ENCODE peak calls at places on chromosomes 6 and 20, in seven cellular contexts. Y is IMR-90, X is mesendoderm, F is neuronal stem cell, E is mesenchymal stem cell, M is H1, S is trophoblast cell. W is an unnamed sample.

GRCh38 chr20:61531553-61532345 is 279.7 kb downstream of the CDH4 start:
- DNase-seq in Y (peak), X (no peak), F (no peak), E (peak), M (no peak), S (no peak), W (no peak)

GRCh38 chr20:63316502-63316921 is 23.5 kb downstream of the COL20A1 start:
- DNase-seq in Y (no peak), X (no peak), F (no peak), E (no peak), M (no peak), S (no peak), W (no peak)

GRCh38 chr20:45254867-45255266 is 503 bp upstream of the SLPI start:
- DNase-seq in Y (peak), X (no peak), F (no peak), E (peak), M (no peak), S (peak), W (no peak)

GRCh38 chr6:6781172-6781876 is 192.8 kb downstream of the LY86 start:
- DNase-seq in Y (peak), X (peak), F (no peak), E (peak), M (no peak), S (peak), W (no peak)

GRCh38 chr6:1473166-1473565 is 83.8 kb downstream of the FOXF2 start:
- DNase-seq in Y (no peak), X (peak), F (no peak), E (no peak), M (no peak), S (no peak), W (no peak)

GRCh38 chr6:16519265-16520242 is 241.7 kb downstream of the ATXN1 start:
- DNase-seq in Y (no peak), X (peak), F (no peak), E (no peak), M (no peak), S (peak), W (no peak)

GRCh38 chr6:134531611-134532010 is 213.7 kb upstream of the SGK1 start:
- DNase-seq in Y (no peak), X (no peak), F (no peak), E (no peak), M (no peak), S (no peak), W (no peak)

GRCh38 chr6:97053643-97054411 is 129.3 kb downstream of the KLHL32 start:
- DNase-seq in Y (peak), X (no peak), F (no peak), E (peak), M (no peak), S (peak), W (no peak)

GRCh38 chr6:33577106-33577535 is 3.0 kb downstream of the BAK1 start:
- DNase-seq in Y (no peak), X (no peak), F (no peak), E (no peak), M (no peak), S (no peak), W (no peak)

GRCh38 chr6:153947817-153948447 is 91.1 kb upstream of the OPRM1 start:
- DNase-seq in Y (no peak), X (peak), F (peak), E (peak), M (peak), S (peak), W (peak)

GRCh38 chr20:2299301-2299700 is 3.5 kb downstream of the TGM3 start:
- DNase-seq in Y (no peak), X (no peak), F (no peak), E (no peak), M (no peak), S (peak), W (no peak)

GRCh38 chr6:2432258-2432657 is 186.9 kb upstream of the GMDS start:
- DNase-seq in Y (peak), X (no peak), F (no peak), E (peak), M (no peak), S (peak), W (no peak)

GRCh38 chr20:12528591-12529041 is 480.2 kb upstream of the SPTLC3 start:
- DNase-seq in Y (no peak), X (no peak), F (no peak), E (no peak), M (no peak), S (no peak), W (no peak)

GRCh38 chr6:166678426-166678825 is 51.4 kb upstream of the RPS6KA2 start:
- DNase-seq in Y (peak), X (peak), F (no peak), E (peak), M (no peak), S (peak), W (no peak)

GRCh38 chr20:35240083-35240913 is 13.8 kb downstream of the MMP24 start:
- DNase-seq in Y (no peak), X (no peak), F (no peak), E (no peak), M (no peak), S (no peak), W (no peak)

GRCh38 chr6:21348462-21349195 is 244.9 kb upstream of the SOX4 start:
- DNase-seq in Y (peak), X (peak), F (no peak), E (peak), M (no peak), S (no peak), W (peak)

GRCh38 chr6:160883560-160883959 is 108.0 kb upstream of the MAP3K4 start:
- DNase-seq in Y (no peak), X (peak), F (no peak), E (no peak), M (no peak), S (no peak), W (no peak)

GRCh38 chr6:105401247-105402089 is 1.4 kb downstream of the PREP start:
- DNase-seq in Y (peak), X (no peak), F (no peak), E (no peak), M (no peak), S (no peak), W (no peak)

GRCh38 chr6:474454-475185 is 83.1 kb downstream of the IRF4 start:
- DNase-seq in Y (no peak), X (peak), F (no peak), E (no peak), M (no peak), S (no peak), W (no peak)

GRCh38 chr20:33852971-33853813 is 42.0 kb downstream of the CHMP4B start:
- DNase-seq in Y (no peak), X (no peak), F (no peak), E (no peak), M (no peak), S (no peak), W (no peak)

GRCh38 chr6:5958948-5959347 is 47.8 kb downstream of the NRN1 start:
- DNase-seq in Y (no peak), X (peak), F (peak), E (no peak), M (no peak), S (no peak), W (no peak)

GRCh38 chr20:433300-433975 is 25.3 kb downstream of the RBCK1 start:
- DNase-seq in Y (no peak), X (no peak), F (no peak), E (no peak), M (no peak), S (no peak), W (no peak)

GRCh38 chr6:11021003-11021402 is 23.1 kb downstream of the ELOVL2 start:
- DNase-seq in Y (no peak), X (no peak), F (no peak), E (no peak), M (no peak), S (no peak), W (no peak)

GRCh38 chr20:61353261-61353995 is 101.4 kb downstream of the CDH4 start:
- DNase-seq in Y (peak), X (peak), F (no peak), E (peak), M (no peak), S (no peak), W (no peak)

GRCh38 chr6:37145443-37145842 is 24.5 kb upstream of the PIM1 start:
- DNase-seq in Y (no peak), X (no peak), F (no peak), E (peak), M (no peak), S (peak), W (no peak)

GRCh38 chr6:31769684-31770371 is 7.3 kb downstream of the VWA7 start:
- DNase-seq in Y (peak), X (peak), F (no peak), E (peak), M (peak), S (peak), W (peak)

GRCh38 chr6:135179920-135180457 is 1.1 kb upstream of the MYB start:
- DNase-seq in Y (peak), X (no peak), F (peak), E (no peak), M (no peak), S (no peak), W (no peak)

GRCh38 chr6:34489229-34489805 is 23.4 kb downstream of the PACSIN1 start:
- DNase-seq in Y (no peak), X (no peak), F (no peak), E (no peak), M (no peak), S (peak), W (no peak)

GRCh38 chr20:34083137-34083536 is 28.9 kb downstream of the EIF2S2 start:
- DNase-seq in Y (peak), X (no peak), F (no peak), E (peak), M (no peak), S (no peak), W (no peak)

GRCh38 chr20:60928341-60928740 is 323.7 kb upstream of the CDH4 start:
- DNase-seq in Y (no peak), X (no peak), F (no peak), E (no peak), M (no peak), S (no peak), W (no peak)

GRCh38 chr6:50610562-50610961 is 102.8 kb upstream of the TFAP2D start:
- DNase-seq in Y (no peak), X (no peak), F (no peak), E (no peak), M (no peak), S (peak), W (no peak)

GRCh38 chr6:3457710-3458605 is 1.1 kb upstream of the SLC22A23 start:
- DNase-seq in Y (no peak), X (no peak), F (no peak), E (peak), M (no peak), S (peak), W (peak)

GRCh38 chr6:142542704-142543233 is 241.0 kb downstream of the ADGRG6 start:
- DNase-seq in Y (peak), X (peak), F (no peak), E (no peak), M (no peak), S (peak), W (no peak)

GRCh38 chr20:58481541-58482021 is 33.6 kb downstream of the APCDD1L start:
- DNase-seq in Y (no peak), X (peak), F (peak), E (peak), M (peak), S (peak), W (peak)

GRCh38 chr20:20214757-20215275 is 153.1 kb upstream of the INSM1 start:
- DNase-seq in Y (no peak), X (no peak), F (no peak), E (no peak), M (no peak), S (no peak), W (no peak)

GRCh38 chr20:64049887-64050260 is 435 bp upstream of the SOX18 start:
- DNase-seq in Y (no peak), X (no peak), F (no peak), E (no peak), M (no peak), S (no peak), W (no peak)

GRCh38 chr6:34391711-34392496 is 565 bp downstream of the NUDT3 start:
- DNase-seq in Y (peak), X (peak), F (peak), E (peak), M (no peak), S (peak), W (peak)

GRCh38 chr6:154653853-154654252 is 79.4 kb upstream of the SCAF8 start:
- DNase-seq in Y (peak), X (peak), F (no peak), E (peak), M (no peak), S (peak), W (no peak)

GRCh38 chr20:24773168-24773567 is 175.9 kb upstream of the CST7 start:
- DNase-seq in Y (no peak), X (no peak), F (no peak), E (no peak), M (no peak), S (no peak), W (no peak)
- H3K4me2 ChIP-seq in Y (no peak), X (no peak), F (no peak), E (no peak), M (no peak), S (no peak), W (no peak)

DNA sequence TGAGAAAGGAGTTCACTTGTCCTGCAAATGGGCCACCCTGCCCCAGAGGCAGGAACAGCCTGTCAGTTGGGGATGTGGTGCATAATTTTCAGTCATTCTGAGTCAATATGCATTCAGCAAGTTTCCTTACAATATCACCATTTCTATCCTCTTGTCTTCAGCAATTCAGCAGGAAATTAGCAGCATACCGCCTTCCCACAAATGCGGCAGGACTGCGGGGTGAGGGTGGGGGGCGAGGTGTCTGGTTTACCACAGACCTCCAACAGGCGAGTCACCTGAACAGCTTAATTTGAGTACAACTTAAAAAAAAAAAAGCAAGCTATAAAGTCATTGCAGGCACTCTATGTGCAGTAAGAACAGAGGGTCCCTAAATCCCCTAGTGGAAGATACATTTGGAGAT is 126.8 kb downstream of the MAP3K7 start:
- DNase-seq in Y (no peak), X (no peak), F (no peak), E (no peak), M (no peak), S (no peak), W (no peak)
- H2AK5ac ChIP-seq in Y (no peak), X (no peak), F (no peak), E (no peak), M (no peak), S (no peak), W (no peak)

GRCh38 chr6:25051083-25051482 is 115.3 kb upstream of the RIPOR2 start:
- DNase-seq in Y (no peak), X (no peak), F (no peak), E (no peak), M (no peak), S (no peak), W (no peak)
- H3K4me2 ChIP-seq in Y (peak), X (no peak), F (no peak), E (no peak), M (no peak), S (no peak), W (no peak)

DNA sequence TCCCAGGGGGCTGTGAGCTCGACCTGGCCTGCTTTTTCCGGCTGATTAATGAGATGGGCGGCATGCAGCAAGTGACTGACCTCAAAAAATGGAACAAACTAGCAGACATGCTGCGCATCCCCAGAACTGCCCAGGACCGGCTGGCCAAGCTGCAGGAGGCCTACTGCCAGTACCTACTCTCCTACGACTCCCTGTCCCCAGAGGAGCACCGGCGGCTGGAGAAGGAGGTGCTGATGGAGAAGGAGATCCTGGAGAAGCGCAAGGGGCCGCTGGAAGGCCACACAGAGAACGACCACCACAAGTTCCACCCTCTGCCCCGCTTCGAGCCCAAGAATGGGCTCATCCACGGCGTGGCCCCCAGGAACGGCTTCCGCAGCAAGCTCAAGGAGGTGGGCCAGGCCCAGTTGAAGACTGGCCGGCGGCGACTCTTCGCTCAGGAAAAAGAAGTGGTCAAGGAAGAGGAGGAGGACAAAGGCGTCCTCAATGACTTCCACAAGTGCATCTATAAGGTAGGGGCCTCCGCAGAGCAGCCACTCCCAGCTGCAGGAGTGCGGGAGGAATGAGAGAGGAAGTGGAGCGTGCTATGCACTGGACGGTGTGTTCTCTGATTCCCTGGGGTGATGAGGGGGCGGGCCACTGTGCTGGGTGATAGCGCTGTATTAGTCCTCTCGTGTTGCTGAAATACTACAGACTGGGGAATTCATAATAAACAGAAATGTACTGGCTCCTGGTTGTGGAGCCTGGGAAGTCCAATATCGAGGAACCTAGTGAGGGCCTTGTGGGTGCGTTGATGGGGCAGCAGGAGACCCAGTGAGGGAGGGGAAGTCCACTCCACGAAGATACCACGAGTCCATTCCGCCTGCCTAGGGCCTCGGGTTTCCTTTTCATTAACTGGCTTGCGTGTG is 161.7 kb downstream of the DTNBP1 start:
- DNase-seq in Y (no peak), X (no peak), F (no peak), E (no peak), M (no peak), S (no peak), W (no peak)
- H2AK5ac ChIP-seq in Y (no peak), X (no peak), F (no peak), E (no peak), M (no peak), S (no peak), W (no peak)

DNA sequence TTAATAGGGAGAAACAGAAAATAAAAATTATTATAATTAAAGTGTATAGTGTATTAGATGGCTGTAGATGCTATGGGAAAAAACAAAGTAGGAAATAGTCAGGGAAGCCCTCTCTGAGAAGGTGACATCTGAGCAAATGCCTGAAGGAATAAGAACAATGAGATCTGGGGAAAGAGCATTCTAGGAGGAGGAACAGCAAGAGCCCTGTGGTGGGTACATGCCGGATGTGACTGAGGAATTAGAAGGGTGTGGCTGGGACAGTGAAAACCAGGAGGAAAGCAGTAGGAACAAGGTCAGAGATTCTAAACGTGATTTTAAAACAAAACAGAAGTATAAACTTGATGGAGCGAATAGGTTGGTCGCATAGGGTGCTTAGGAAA is 96.9 kb upstream of the MRPS10 start:
- DNase-seq in Y (no peak), X (peak), F (no peak), E (no peak), M (no peak), S (no peak), W (no peak)
- H3K4me2 ChIP-seq in Y (peak), X (no peak), F (no peak), E (no peak), M (no peak), S (no peak), W (no peak)

GRCh38 chr6:170532867-170533488 is 20.1 kb downstream of the PSMB1 start:
- DNase-seq in Y (peak), X (no peak), F (no peak), E (no peak), M (no peak), S (no peak), W (no peak)

GRCh38 chr6:170533792-170534191 is 19.3 kb downstream of the PSMB1 start:
- DNase-seq in Y (no peak), X (no peak), F (no peak), E (no peak), M (no peak), S (no peak), W (no peak)

GRCh38 chr6:170542031-170542719 is 10.9 kb downstream of the PSMB1 start:
- DNase-seq in Y (peak), X (no peak), F (no peak), E (peak), M (no peak), S (peak), W (no peak)

GRCh38 chr6:170535002-170535401 is 18.1 kb downstream of the PSMB1 start:
- DNase-seq in Y (no peak), X (no peak), F (no peak), E (no peak), M (no peak), S (no peak), W (no peak)

GRCh38 chr6:170537329-170537728 is 15.8 kb downstream of the PSMB1 start:
- DNase-seq in Y (no peak), X (no peak), F (no peak), E (no peak), M (no peak), S (no peak), W (no peak)
- H2AK5ac ChIP-seq in Y (no peak), X (no peak), F (no peak), E (no peak), M (no peak), S (no peak), W (no peak)

GRCh38 chr6:45881705-45882435 is 133.8 kb downstream of the CLIC5 start:
- DNase-seq in Y (no peak), X (no peak), F (no peak), E (peak), M (no peak), S (no peak), W (no peak)

GRCh38 chr6:45882671-45883070 is 133.0 kb downstream of the CLIC5 start:
- DNase-seq in Y (no peak), X (no peak), F (no peak), E (no peak), M (no peak), S (no peak), W (no peak)

GRCh38 chr6:45880139-45880538 is 135.5 kb downstream of the CLIC5 start:
- DNase-seq in Y (no peak), X (peak), F (no peak), E (peak), M (no peak), S (peak), W (no peak)

GRCh38 chr6:45886776-45887175 is 128.9 kb downstream of the CLIC5 start:
- DNase-seq in Y (no peak), X (peak), F (no peak), E (no peak), M (no peak), S (peak), W (no peak)

GRCh38 chr6:45884336-45884735 is 131.3 kb downstream of the CLIC5 start:
- DNase-seq in Y (no peak), X (no peak), F (no peak), E (no peak), M (no peak), S (no peak), W (no peak)
- H3K4me2 ChIP-seq in Y (no peak), X (no peak), F (no peak), E (no peak), M (no peak), S (no peak), W (no peak)

GRCh38 chr20:10263385-10264165 is 44.9 kb downstream of the SNAP25 start:
- DNase-seq in Y (peak), X (no peak), F (no peak), E (peak), M (no peak), S (no peak), W (no peak)
- H2AK5ac ChIP-seq in Y (no peak), X (no peak), F (no peak), E (no peak), M (no peak), S (no peak), W (no peak)